ENCODE peak calls at places on chromosome 11, in six cellular contexts. W, D, P, Q, Z and A are unnamed samples. For H3K9me3, the result is how much of the 10 kb centered on the place peaks cover.

GRCh38 chr11:124409906-124410305 is 11.1 kb upstream of the OR8B3 start:
- DNase-seq in W (no peak), D (no peak), Q (no peak), P (no peak), Z (no peak), A (no peak)

GRCh38 chr11:35166369-35167360 is 27.7 kb downstream of the CD44 start:
- DNase-seq in Z (no peak), P (no peak), D (peak), Q (peak), W (no peak), A (peak)

GRCh38 chr11:113331436-113331835 is 17.1 kb downstream of the TTC12 start:
- DNase-seq in D (no peak), W (no peak), Q (no peak), Z (no peak), P (no peak), A (peak)

GRCh38 chr11:131423715-131424114 is 53.3 kb downstream of the NTM start:
- DNase-seq in Z (no peak), P (no peak), W (peak), D (no peak), Q (peak), A (peak)

GRCh38 chr11:112294688-112295340 is 34.2 kb upstream of the PLET1 start:
- DNase-seq in Z (no peak), P (no peak), W (no peak), D (no peak), Q (no peak), A (no peak)

GRCh38 chr11:112460141-112460540 is 199.5 kb upstream of the PLET1 start:
- DNase-seq in P (no peak), D (no peak), W (no peak), Z (no peak), Q (no peak), A (no peak)

GRCh38 chr11:93662177-93662575 is 694 bp downstream of the CEP295 start:
- DNase-seq in W (peak), Z (no peak), D (no peak), Q (no peak), P (no peak), A (no peak)

GRCh38 chr11:19674420-19674819 is 38.2 kb upstream of the NAV2 start:
- DNase-seq in D (no peak), W (no peak), Z (no peak), Q (no peak), P (peak), A (no peak)

GRCh38 chr11:17476317-17477083 is at the start of gene ABCC8:
- DNase-seq in Z (no peak), W (no peak), Q (no peak), D (no peak), P (peak), A (no peak)

DNA sequence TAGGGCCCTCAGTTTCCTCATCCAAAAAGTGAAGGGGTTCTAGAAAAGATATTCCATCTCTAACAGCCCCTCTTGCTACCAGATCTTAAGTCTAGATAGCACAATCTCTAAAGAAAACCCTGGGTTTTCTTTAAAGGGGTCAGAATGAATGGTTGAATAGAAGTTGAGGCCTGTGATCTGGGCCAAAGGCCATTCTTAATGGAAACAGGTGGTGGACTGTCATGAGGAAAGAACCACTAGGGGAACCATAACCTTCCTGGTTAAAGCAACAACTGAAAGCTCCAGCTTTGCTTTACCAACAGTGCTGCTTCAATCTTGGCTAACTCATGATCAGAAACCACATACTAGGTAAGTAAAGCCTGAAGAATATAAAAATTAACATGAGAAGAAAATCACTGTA is 1.8 kb downstream of the CELF1 start:
- DNase-seq in P (no peak), W (peak), Q (peak), Z (peak), D (no peak), A (peak)
- H3K4me3 ChIP-seq in P (peak), W (peak), Q (peak), Z (peak), D (peak), A (peak)

GRCh38 chr11:94734563-94735275 is 33.4 kb upstream of the AMOTL1 start:
- DNase-seq in D (no peak), Q (no peak), P (peak), W (no peak), Z (no peak), A (no peak)
- H3K9ac ChIP-seq in D (no peak), Q (no peak), P (no peak), W (no peak), Z (no peak), A (no peak)

DNA sequence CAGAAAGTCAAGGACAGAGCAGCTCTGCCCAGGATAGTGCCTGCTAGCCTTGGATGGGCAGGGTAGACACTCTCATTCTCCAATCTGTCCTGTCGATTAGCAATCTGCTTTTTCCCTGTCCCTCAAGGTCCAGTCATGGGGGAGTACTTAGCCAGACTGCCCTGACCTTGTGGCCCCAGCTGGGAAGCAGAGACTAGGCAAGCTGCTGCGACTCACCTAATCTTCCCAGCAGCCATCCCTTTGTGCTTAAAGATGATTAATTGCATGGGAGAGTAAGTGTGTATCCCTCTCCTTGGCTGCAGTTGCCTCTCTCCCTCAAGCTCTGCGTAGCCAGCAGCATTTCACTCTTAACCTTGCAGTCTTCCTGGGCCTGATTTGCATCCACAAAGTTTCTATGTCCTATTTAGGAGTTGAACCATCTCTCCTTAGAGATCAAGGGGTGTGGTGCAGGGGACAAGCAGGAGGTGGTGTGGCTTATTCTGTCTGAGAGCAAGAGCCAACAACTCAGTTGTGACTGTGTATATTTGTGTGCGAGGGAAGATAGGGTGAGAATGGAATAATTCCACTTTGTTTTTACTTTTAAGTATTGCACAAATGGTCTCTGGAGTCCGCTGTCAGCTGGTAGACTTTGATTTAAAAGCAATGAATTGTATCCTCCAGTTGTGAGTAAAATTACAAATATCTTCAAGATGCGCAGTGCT is 101.5 kb downstream of the FDX1 start:
- DNase-seq in D (no peak), P (no peak), Q (peak), Z (no peak), W (no peak), A (no peak)
- H3K9me3 ChIP-seq in D (under half), P (under half), Q (under half), Z (under half), W (under half), A (under half)

GRCh38 chr11:27698872-27699241 is 1.4 kb downstream of the BDNF start:
- DNase-seq in Q (peak), W (peak), Z (peak), D (peak), P (peak), A (peak)

GRCh38 chr11:27696112-27696511 is 4.1 kb downstream of the BDNF start:
- DNase-seq in D (no peak), Q (peak), Z (no peak), P (no peak), W (peak), A (peak)

GRCh38 chr11:27694992-27695391 is 5.3 kb downstream of the BDNF start:
- DNase-seq in W (peak), Q (peak), Z (no peak), P (no peak), D (no peak), A (peak)

GRCh38 chr11:27697679-27698275 is 2.5 kb downstream of the BDNF start:
- DNase-seq in Q (peak), P (no peak), D (no peak), W (no peak), Z (no peak), A (peak)

GRCh38 chr11:27696961-27697360 is 3.3 kb downstream of the BDNF start:
- DNase-seq in P (peak), W (no peak), Q (no peak), Z (no peak), D (no peak), A (no peak)
- H3K4me3 ChIP-seq in P (no peak), W (no peak), Q (peak), Z (no peak), D (no peak), A (no peak)

GRCh38 chr11:117875397-117876048 is 935 bp downstream of the FXYD6 start:
- DNase-seq in D (peak), W (no peak), Q (no peak), P (no peak), Z (no peak), A (no peak)
- H3K9ac ChIP-seq in D (peak), W (no peak), Q (no peak), P (peak), Z (no peak), A (no peak)

GRCh38 chr11:32316232-32316631 is 119.1 kb downstream of the WT1 start:
- DNase-seq in D (no peak), Q (no peak), Z (no peak), W (no peak), P (no peak), A (no peak)
- H3K9me3 ChIP-seq in D (under half), Q (under half), Z (under half), W (under half), P (under half), A (under half)

GRCh38 chr11:84901986-84902385 is 725.2 kb downstream of the DLG2 start:
- DNase-seq in Z (no peak), D (no peak), Q (peak), P (no peak), W (no peak), A (peak)
- H3K4me3 ChIP-seq in Z (no peak), D (no peak), Q (no peak), P (no peak), W (no peak), A (no peak)

GRCh38 chr11:60970369-60970774 is 1.1 kb upstream of the CD6 start:
- DNase-seq in D (no peak), Z (peak), Q (peak), W (peak), P (peak), A (peak)

GRCh38 chr11:60973699-60974098 is 2.2 kb downstream of the CD6 start:
- DNase-seq in Z (no peak), Q (no peak), P (peak), W (no peak), D (no peak), A (no peak)

GRCh38 chr11:60971520-60971919 is at the start of gene CD6:
- DNase-seq in Z (no peak), W (no peak), Q (no peak), P (no peak), D (no peak), A (no peak)

GRCh38 chr11:60970890-60971289 is 590 bp upstream of the CD6 start:
- DNase-seq in Z (no peak), Q (no peak), P (no peak), D (no peak), W (no peak), A (no peak)

GRCh38 chr11:60972182-60973030 is 926 bp downstream of the CD6 start:
- DNase-seq in P (peak), W (no peak), Q (no peak), D (no peak), Z (no peak), A (no peak)
- H3K9ac ChIP-seq in P (no peak), W (no peak), Q (no peak), D (no peak), Z (no peak), A (no peak)